ENCODE peak calls at places on chromosomes 3 and 15, in ten cellular contexts. N is K562, C is GM23338, X is AG04450, H is progenitor cell of endocrine pancreas, A is psoas muscle, L is ovary, M is neural crest cell, R is AG09309, Q is astrocyte. E is an unnamed sample.

GRCh38 chr3:58585005-58585786 is 8.0 kb upstream of the FAM107A start:
- DNase-seq in N (peak), C (peak), X (no peak), H (peak), A (peak), L (peak), M (peak), R (no peak), Q (peak), E (no peak)

GRCh38 chr3:14803101-14803980 is 15.4 kb upstream of the FGD5 start:
- DNase-seq in N (peak), C (peak), X (no peak), H (no peak), A (peak), L (no peak), M (no peak), R (no peak), Q (no peak), E (no peak)

GRCh38 chr3:126131881-126132750 is 48.2 kb upstream of the SLC41A3 start:
- DNase-seq in N (no peak), C (no peak), X (no peak), H (no peak), A (peak), L (no peak), M (no peak), R (no peak), Q (no peak), E (no peak)

GRCh38 chr3:118801899-118802298 is 232.7 kb downstream of the IGSF11 start:
- DNase-seq in N (no peak), C (no peak), X (no peak), H (no peak), A (no peak), L (no peak), M (no peak), R (no peak), Q (no peak), E (no peak)

GRCh38 chr3:11739712-11740111 is 96.0 kb upstream of the VGLL4 start:
- DNase-seq in N (no peak), C (no peak), X (no peak), H (no peak), A (no peak), L (peak), M (no peak), R (no peak), Q (no peak), E (no peak)

GRCh38 chr15:31472636-31473383 is 146.2 kb downstream of the KLF13 start:
- DNase-seq in N (no peak), C (no peak), X (no peak), H (no peak), A (no peak), L (no peak), M (no peak), R (no peak), Q (peak), E (no peak)

GRCh38 chr3:157070600-157070999 is 89.3 kb downstream of the CCNL1 start:
- DNase-seq in N (no peak), C (no peak), X (no peak), H (no peak), A (no peak), L (no peak), M (no peak), R (no peak), Q (peak), E (no peak)

GRCh38 chr3:188174309-188175044 is 20.5 kb downstream of the LPP start:
- DNase-seq in N (no peak), C (no peak), X (no peak), H (no peak), A (no peak), L (no peak), M (no peak), R (no peak), Q (no peak), E (no peak)

GRCh38 chr3:154122096-154122911 is 1.1 kb downstream of the ARHGEF26 start:
- DNase-seq in N (no peak), C (peak), X (no peak), H (peak), A (no peak), L (peak), M (peak), R (no peak), Q (no peak), E (no peak)

GRCh38 chr15:57227181-57227580 is 149.1 kb upstream of the CGNL1 start:
- DNase-seq in N (no peak), C (no peak), X (no peak), H (no peak), A (no peak), L (no peak), M (no peak), R (no peak), Q (no peak), E (no peak)

GRCh38 chr3:174325834-174326705 is 533.1 kb upstream of the NAALADL2 start:
- DNase-seq in N (no peak), C (peak), X (no peak), H (no peak), A (no peak), L (no peak), M (no peak), R (peak), Q (peak), E (peak)

GRCh38 chr3:97815149-97815917 is 6.5 kb upstream of the CRYBG3 start:
- DNase-seq in N (no peak), C (no peak), X (no peak), H (no peak), A (no peak), L (no peak), M (no peak), R (no peak), Q (no peak), E (no peak)

GRCh38 chr3:112334709-112335108 is 1.8 kb downstream of the CD200 start:
- DNase-seq in N (no peak), C (no peak), X (no peak), H (no peak), A (no peak), L (no peak), M (no peak), R (no peak), Q (no peak), E (no peak)

GRCh38 chr3:181561605-181562031 is 150.1 kb upstream of the SOX2 start:
- DNase-seq in N (no peak), C (no peak), X (no peak), H (no peak), A (no peak), L (no peak), M (no peak), R (no peak), Q (no peak), E (no peak)

GRCh38 chr15:63724760-63725159 is 109.0 kb downstream of the HERC1 start:
- DNase-seq in N (no peak), C (no peak), X (no peak), H (no peak), A (no peak), L (no peak), M (no peak), R (no peak), Q (no peak), E (no peak)

GRCh38 chr3:67516496-67516895 is 137.9 kb downstream of the SUCLG2 start:
- DNase-seq in N (no peak), C (no peak), X (no peak), H (no peak), A (peak), L (no peak), M (no peak), R (no peak), Q (no peak), E (no peak)

GRCh38 chr3:73432021-73432722 is 192.6 kb downstream of the PDZRN3 start:
- DNase-seq in N (peak), C (peak), X (no peak), H (no peak), A (no peak), L (no peak), M (no peak), R (no peak), Q (peak), E (no peak)

GRCh38 chr3:127749361-127749760 is 73.0 kb downstream of the MGLL start:
- DNase-seq in N (no peak), C (no peak), X (no peak), H (no peak), A (no peak), L (no peak), M (no peak), R (no peak), Q (no peak), E (no peak)

GRCh38 chr3:177037241-177037640 is 160.0 kb downstream of the TBL1XR1 start:
- DNase-seq in N (no peak), C (no peak), X (no peak), H (no peak), A (no peak), L (no peak), M (no peak), R (no peak), Q (peak), E (no peak)

GRCh38 chr3:194443911-194444310 is 42.9 kb downstream of the ATP13A3 start:
- DNase-seq in N (no peak), C (no peak), X (no peak), H (no peak), A (no peak), L (no peak), M (no peak), R (peak), Q (no peak), E (peak)

GRCh38 chr3:63891518-63891917 is 20.7 kb downstream of the SCAANT1 start:
- DNase-seq in N (no peak), C (no peak), X (no peak), H (no peak), A (no peak), L (no peak), M (no peak), R (no peak), Q (no peak), E (no peak)

GRCh38 chr15:66778314-66778665 is 76.3 kb downstream of the SMAD6 start:
- DNase-seq in N (no peak), C (no peak), X (no peak), H (no peak), A (no peak), L (peak), M (no peak), R (no peak), Q (no peak), E (no peak)

GRCh38 chr3:150733373-150733935 is 29.5 kb downstream of the SIAH2 start:
- DNase-seq in N (peak), C (peak), X (no peak), H (no peak), A (no peak), L (no peak), M (no peak), R (no peak), Q (peak), E (no peak)

GRCh38 chr3:162719684-162720341 is 1223.2 kb downstream of the OTOL1 start:
- DNase-seq in N (no peak), C (no peak), X (peak), H (no peak), A (no peak), L (no peak), M (no peak), R (peak), Q (peak), E (peak)

GRCh38 chr3:115912372-115912771 is 289.1 kb downstream of the GAP43 start:
- DNase-seq in N (no peak), C (no peak), X (no peak), H (no peak), A (peak), L (peak), M (no peak), R (no peak), Q (no peak), E (no peak)

GRCh38 chr3:194329566-194329965 is 21.6 kb downstream of the CPN2 start:
- DNase-seq in N (no peak), C (no peak), X (no peak), H (no peak), A (no peak), L (no peak), M (no peak), R (no peak), Q (no peak), E (no peak)

GRCh38 chr3:171732741-171733140 is 77.5 kb downstream of the PLD1 start:
- DNase-seq in N (no peak), C (no peak), X (no peak), H (no peak), A (no peak), L (no peak), M (no peak), R (no peak), Q (no peak), E (no peak)

GRCh38 chr15:28117591-28117990 is 18.5 kb upstream of the OCA2 start:
- DNase-seq in N (no peak), C (no peak), X (no peak), H (no peak), A (no peak), L (no peak), M (no peak), R (no peak), Q (no peak), E (no peak)

GRCh38 chr15:59177445-59177728 is 29.3 kb upstream of the LDHAL6B start:
- DNase-seq in N (no peak), C (no peak), X (no peak), H (no peak), A (no peak), L (no peak), M (no peak), R (no peak), Q (no peak), E (no peak)

GRCh38 chr3:186526256-186526606 is 17.9 kb downstream of the CRYGS start:
- DNase-seq in N (no peak), C (no peak), X (no peak), H (no peak), A (no peak), L (no peak), M (no peak), R (no peak), Q (no peak), E (no peak)

GRCh38 chr3:139189943-139190342 is 145.3 kb upstream of the PRR23C start:
- DNase-seq in N (no peak), C (no peak), X (no peak), H (no peak), A (no peak), L (no peak), M (no peak), R (no peak), Q (no peak), E (no peak)

GRCh38 chr3:12363397-12364195 is 74.7 kb downstream of the PPARG start:
- DNase-seq in N (no peak), C (no peak), X (no peak), H (no peak), A (no peak), L (no peak), M (no peak), R (no peak), Q (peak), E (no peak)

GRCh38 chr15:64635486-64635815 is 139.9 kb downstream of the RBPMS2 start:
- DNase-seq in N (no peak), C (no peak), X (peak), H (no peak), A (no peak), L (peak), M (no peak), R (peak), Q (peak), E (peak)

GRCh38 chr15:99431661-99432091 is 134.1 kb upstream of the MEF2A start:
- DNase-seq in N (no peak), C (no peak), X (no peak), H (no peak), A (peak), L (peak), M (no peak), R (no peak), Q (no peak), E (no peak)

GRCh38 chr15:42060477-42060763 is 33.9 kb downstream of the PLA2G4D start:
- DNase-seq in N (no peak), C (no peak), X (no peak), H (no peak), A (no peak), L (no peak), M (no peak), R (no peak), Q (no peak), E (no peak)

DNA sequence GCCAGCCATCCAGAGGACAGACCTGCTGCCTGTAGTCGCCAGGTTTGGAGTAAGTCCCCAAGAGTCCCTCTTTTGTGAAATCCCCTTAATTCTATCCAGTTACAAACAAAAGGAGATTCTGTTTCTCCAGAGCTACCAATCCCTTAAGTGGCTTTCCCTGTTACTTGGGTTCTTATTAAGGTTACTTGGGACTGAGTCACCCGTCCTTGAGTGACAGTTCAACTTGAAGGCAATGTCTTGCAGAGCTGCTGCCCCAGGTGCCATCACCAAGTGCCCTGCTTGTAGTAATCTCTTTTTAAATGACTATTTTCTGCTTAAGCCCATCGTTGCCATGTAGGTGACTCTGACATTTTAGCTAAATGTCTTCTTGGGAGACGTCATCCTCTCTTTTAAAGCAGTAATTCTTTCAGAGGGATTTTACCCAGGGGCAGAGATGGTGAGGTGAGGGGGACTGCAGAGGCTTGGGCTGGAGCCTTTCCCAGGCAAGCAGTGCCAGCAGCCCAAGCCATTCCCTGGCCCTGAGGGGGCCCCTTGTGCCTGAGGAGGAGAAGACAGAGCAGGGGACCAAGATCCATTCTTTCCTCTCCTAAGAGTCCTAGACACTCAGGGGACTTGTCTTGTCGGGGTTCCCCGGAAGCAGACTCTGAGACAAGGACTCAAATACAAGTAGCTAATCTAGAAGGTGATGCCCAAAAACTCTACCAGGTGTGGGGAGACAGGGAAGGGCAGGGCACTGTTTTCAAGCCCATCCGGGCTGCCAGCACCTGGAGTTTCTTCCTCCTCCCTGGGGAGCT is 253.7 kb downstream of the PLCL2 start:
- DNase-seq in N (no peak), C (no peak), X (no peak), H (no peak), A (peak), L (no peak), M (no peak), R (no peak), Q (no peak), E (no peak)
- TF ChIP-seq CTCF in N (no peak), C (no peak), X (no peak), H (no peak), A (no peak), L (no peak), M (no peak), R (no peak), Q (no peak), E (no peak)

GRCh38 chr3:197040679-197041078 is 11.1 kb upstream of the MELTF start:
- DNase-seq in N (no peak), C (no peak), X (no peak), H (no peak), A (no peak), L (no peak), M (no peak), R (no peak), Q (no peak), E (no peak)

GRCh38 chr3:197038604-197039003 is 9.0 kb upstream of the MELTF start:
- DNase-seq in N (no peak), C (no peak), X (no peak), H (no peak), A (no peak), L (no peak), M (no peak), R (no peak), Q (no peak), E (no peak)

GRCh38 chr3:197041875-197042488 is 12.4 kb upstream of the MELTF start:
- DNase-seq in N (no peak), C (no peak), X (no peak), H (no peak), A (no peak), L (no peak), M (no peak), R (no peak), Q (no peak), E (no peak)

DNA sequence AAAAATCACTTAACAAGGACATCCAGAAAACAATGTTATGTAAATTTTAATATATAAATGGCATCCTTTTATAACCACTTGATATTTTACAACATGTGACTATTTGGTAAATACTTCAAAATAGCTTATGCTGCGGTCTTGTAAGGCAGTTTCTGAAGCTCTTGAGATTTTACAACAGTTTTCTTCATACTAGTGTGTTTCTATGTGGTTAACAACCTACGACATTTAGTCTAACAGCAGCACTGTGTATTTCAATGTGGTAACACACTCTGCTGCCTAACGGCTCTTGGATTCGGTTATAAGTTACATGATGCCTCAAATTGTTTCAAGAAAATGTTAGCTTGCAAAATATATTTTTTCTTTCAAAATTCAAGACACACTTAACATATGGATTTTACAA is 12.9 kb upstream of the MELTF start:
- DNase-seq in N (no peak), C (no peak), X (no peak), H (no peak), A (no peak), L (no peak), M (no peak), R (no peak), Q (no peak), E (no peak)
- TF ChIP-seq CTCF in N (no peak), C (no peak), X (no peak), H (no peak), A (no peak), L (no peak), M (no peak), R (no peak), Q (no peak), E (no peak)

GRCh38 chr15:90558182-90558581 is 28.5 kb downstream of the CRTC3 start:
- DNase-seq in N (no peak), C (no peak), X (no peak), H (no peak), A (no peak), L (peak), M (no peak), R (no peak), Q (no peak), E (no peak)
- TF ChIP-seq CTCF in N (no peak), C (no peak), X (no peak), H (no peak), A (no peak), L (no peak), M (no peak), R (no peak), Q (no peak), E (no peak)

GRCh38 chr3:55675478-55675877 is 188.4 kb upstream of the WNT5A start:
- DNase-seq in N (no peak), C (no peak), X (no peak), H (no peak), A (no peak), L (no peak), M (no peak), R (no peak), Q (no peak), E (no peak)
- TF ChIP-seq CTCF in N (no peak), C (no peak), X (no peak), H (no peak), A (no peak), L (no peak), M (no peak), R (no peak), Q (no peak), E (no peak)

GRCh38 chr3:108437439-108437838 is 73.0 kb downstream of the MYH15 start:
- DNase-seq in N (no peak), C (no peak), X (no peak), H (no peak), A (no peak), L (no peak), M (no peak), R (no peak), Q (no peak), E (no peak)
- TF ChIP-seq CTCF in N (no peak), C (no peak), X (no peak), H (no peak), A (no peak), L (no peak), M (no peak), R (no peak), Q (no peak), E (no peak)

DNA sequence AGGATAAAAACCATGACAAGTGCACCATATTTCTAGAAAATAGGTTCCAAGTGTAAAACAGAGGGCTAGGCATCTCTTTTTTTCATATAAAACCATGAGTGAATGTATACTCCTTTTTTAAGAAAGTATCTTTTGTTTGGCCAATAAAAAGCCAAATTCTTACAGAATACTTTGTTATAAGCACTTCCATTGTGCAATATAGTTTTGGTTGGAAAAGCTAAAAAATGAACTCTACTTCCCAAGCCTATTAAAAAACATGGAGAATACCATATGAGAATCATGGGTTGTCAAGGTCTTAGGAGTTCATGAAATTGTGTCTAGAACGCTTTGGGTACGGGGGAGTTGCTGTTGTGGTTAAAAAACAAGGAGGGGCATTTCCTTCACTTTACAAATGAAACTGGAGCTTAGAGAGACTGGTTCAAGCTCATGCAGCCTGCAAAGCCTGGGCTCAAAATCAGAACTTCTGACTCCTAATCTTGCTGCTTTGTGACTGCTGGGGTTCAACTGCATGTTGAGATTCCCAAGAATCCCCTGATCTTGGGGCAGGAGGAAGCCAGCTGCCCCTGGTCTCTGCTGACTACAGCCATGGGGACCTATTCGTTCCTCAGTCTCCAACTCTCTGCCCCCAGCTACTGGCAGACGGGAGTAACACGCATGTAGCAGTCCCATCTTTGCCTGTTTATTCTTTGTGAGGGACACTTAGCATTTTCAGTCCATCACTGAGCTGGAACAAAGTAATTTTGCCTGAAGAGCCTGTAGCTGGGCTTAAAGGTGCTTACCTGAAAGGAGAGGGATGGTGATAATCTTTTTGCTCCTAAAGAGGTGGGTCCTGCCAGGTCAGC is 229.1 kb downstream of the CHST2 start:
- DNase-seq in N (peak), C (no peak), X (no peak), H (no peak), A (no peak), L (no peak), M (no peak), R (no peak), Q (no peak), E (no peak)
- TF ChIP-seq CTCF in N (peak), C (no peak), X (peak), H (no peak), A (no peak), L (no peak), M (no peak), R (peak), Q (no peak), E (peak)

E was measured in AG09319.